ENCODE peak calls at places on chromosomes 3 and 15, in five cellular contexts. One of them, this sample, is unnamed.

GRCh38 chr15:68252925-68253534 is 23.5 kb upstream of the CLN6 start:
- DNase-seq in heart right ventricle: no peak
- DNase-seq in ascending aorta: no peak
- DNase-seq in CD8-positive, alpha-beta T cell: peak; percentile 9
- DNase-seq in RWPE2: no peak
- DNase-seq in this sample: no peak

GRCh38 chr3:189773056-189773455 is 141.9 kb downstream of the TP63 start:
- DNase-seq in RWPE2: no peak
- DNase-seq in CD8-positive, alpha-beta T cell: no peak
- DNase-seq in ascending aorta: no peak
- DNase-seq in heart right ventricle: no peak
- DNase-seq in this sample: no peak

GRCh38 chr3:9870978-9871377 is 9.1 kb downstream of the CIDEC start:
- DNase-seq in CD8-positive, alpha-beta T cell: no peak
- DNase-seq in heart right ventricle: no peak
- DNase-seq in RWPE2: no peak
- DNase-seq in ascending aorta: no peak
- DNase-seq in this sample: no peak

GRCh38 chr15:80732148-80732547 is 37.0 kb downstream of the ABHD17C start:
- DNase-seq in ascending aorta: no peak
- DNase-seq in RWPE2: no peak
- DNase-seq in heart right ventricle: no peak
- DNase-seq in CD8-positive, alpha-beta T cell: no peak
- DNase-seq in this sample: no peak

GRCh38 chr3:182138388-182138787 is 426.7 kb downstream of the SOX2 start:
- DNase-seq in CD8-positive, alpha-beta T cell: no peak
- DNase-seq in RWPE2: no peak
- DNase-seq in ascending aorta: no peak
- DNase-seq in heart right ventricle: no peak
- DNase-seq in this sample: no peak

GRCh38 chr15:23566070-23567050 is 886 bp downstream of the MKRN3 start:
- DNase-seq in heart right ventricle: peak; percentile 11
- DNase-seq in RWPE2: no peak
- DNase-seq in ascending aorta: no peak
- DNase-seq in CD8-positive, alpha-beta T cell: peak; percentile 25
- DNase-seq in this sample: no peak

GRCh38 chr3:184629555-184630160 is 68.1 kb downstream of the EPHB3 start:
- DNase-seq in ascending aorta: no peak
- DNase-seq in RWPE2: no peak
- DNase-seq in heart right ventricle: no peak
- DNase-seq in CD8-positive, alpha-beta T cell: no peak
- DNase-seq in this sample: peak; percentile 92

GRCh38 chr3:153160451-153161137 is 1.4 kb upstream of the RAP2B start:
- DNase-seq in heart right ventricle: peak; percentile 71
- DNase-seq in ascending aorta: peak; percentile 66
- DNase-seq in RWPE2: peak; percentile 99
- DNase-seq in CD8-positive, alpha-beta T cell: peak; percentile 54
- DNase-seq in this sample: peak; percentile 97

GRCh38 chr15:64193971-64194370 is 31.1 kb upstream of the PPIB start:
- DNase-seq in CD8-positive, alpha-beta T cell: no peak
- DNase-seq in ascending aorta: no peak
- DNase-seq in heart right ventricle: no peak
- DNase-seq in RWPE2: no peak
- DNase-seq in this sample: no peak

GRCh38 chr3:37477713-37478487 is 303.5 kb upstream of the LRRFIP2 start:
- DNase-seq in ascending aorta: no peak
- DNase-seq in RWPE2: no peak
- DNase-seq in CD8-positive, alpha-beta T cell: no peak
- DNase-seq in heart right ventricle: no peak
- DNase-seq in this sample: no peak

GRCh38 chr3:52998781-52999509 is 46.9 kb downstream of the SFMBT1 start:
- DNase-seq in heart right ventricle: no peak
- DNase-seq in RWPE2: peak; percentile 76
- DNase-seq in CD8-positive, alpha-beta T cell: no peak
- DNase-seq in ascending aorta: no peak
- DNase-seq in this sample: peak; percentile 93

GRCh38 chr3:130974201-130974600 is 52.4 kb downstream of the ASTE1 start:
- DNase-seq in ascending aorta: no peak
- DNase-seq in heart right ventricle: no peak
- DNase-seq in CD8-positive, alpha-beta T cell: no peak
- DNase-seq in RWPE2: no peak
- DNase-seq in this sample: no peak

GRCh38 chr3:180594631-180595348 is 7.2 kb upstream of the TTC14 start:
- DNase-seq in ascending aorta: no peak
- DNase-seq in CD8-positive, alpha-beta T cell: no peak
- DNase-seq in heart right ventricle: no peak
- DNase-seq in RWPE2: no peak
- DNase-seq in this sample: no peak

GRCh38 chr15:83848315-83849050 is 194.6 kb downstream of the ADAMTSL3 start:
- DNase-seq in CD8-positive, alpha-beta T cell: no peak
- DNase-seq in ascending aorta: no peak
- DNase-seq in heart right ventricle: no peak
- DNase-seq in RWPE2: no peak
- DNase-seq in this sample: no peak

GRCh38 chr3:128504957-128505730 is 12.1 kb upstream of the GATA2 start:
- DNase-seq in heart right ventricle: no peak
- DNase-seq in ascending aorta: no peak
- DNase-seq in CD8-positive, alpha-beta T cell: no peak
- DNase-seq in RWPE2: no peak
- DNase-seq in this sample: no peak

GRCh38 chr3:29612536-29612935 is 331.7 kb downstream of the RBMS3 start:
- DNase-seq in heart right ventricle: no peak
- DNase-seq in CD8-positive, alpha-beta T cell: no peak
- DNase-seq in RWPE2: no peak
- DNase-seq in ascending aorta: no peak
- DNase-seq in this sample: no peak

GRCh38 chr3:71066849-71067261 is 516.7 kb downstream of the FOXP1 start:
- DNase-seq in ascending aorta: no peak
- DNase-seq in heart right ventricle: no peak
- DNase-seq in CD8-positive, alpha-beta T cell: no peak
- DNase-seq in RWPE2: no peak
- DNase-seq in this sample: no peak

GRCh38 chr15:94844533-94845390 is 613.4 kb downstream of the MCTP2 start:
- DNase-seq in heart right ventricle: peak; percentile 76
- DNase-seq in RWPE2: no peak
- DNase-seq in ascending aorta: no peak
- DNase-seq in CD8-positive, alpha-beta T cell: no peak
- DNase-seq in this sample: no peak

GRCh38 chr3:123843668-123844067 is 40.5 kb downstream of the MYLK start:
- DNase-seq in CD8-positive, alpha-beta T cell: no peak
- DNase-seq in ascending aorta: no peak
- DNase-seq in heart right ventricle: no peak
- DNase-seq in RWPE2: no peak
- DNase-seq in this sample: no peak

GRCh38 chr3:53056442-53056841 is 10.6 kb upstream of the SFMBT1 start:
- DNase-seq in ascending aorta: no peak
- DNase-seq in RWPE2: no peak
- DNase-seq in CD8-positive, alpha-beta T cell: no peak
- DNase-seq in heart right ventricle: no peak
- DNase-seq in this sample: no peak

GRCh38 chr3:129525341-129525968 is 3.0 kb upstream of the RHO start:
- DNase-seq in RWPE2: no peak
- DNase-seq in CD8-positive, alpha-beta T cell: no peak
- DNase-seq in heart right ventricle: no peak
- DNase-seq in ascending aorta: no peak
- DNase-seq in this sample: no peak

GRCh38 chr3:23811117-23811487 is 5.3 kb downstream of the UBE2E1 start:
- DNase-seq in RWPE2: no peak
- DNase-seq in CD8-positive, alpha-beta T cell: no peak
- DNase-seq in heart right ventricle: no peak
- DNase-seq in ascending aorta: no peak
- DNase-seq in this sample: no peak

GRCh38 chr3:139978966-139979365 is 44.0 kb downstream of the CLSTN2 start:
- DNase-seq in RWPE2: no peak
- DNase-seq in heart right ventricle: no peak
- DNase-seq in ascending aorta: no peak
- DNase-seq in CD8-positive, alpha-beta T cell: no peak
- DNase-seq in this sample: no peak

GRCh38 chr3:143327388-143327787 is 207.8 kb downstream of the CHST2 start:
- DNase-seq in heart right ventricle: no peak
- DNase-seq in ascending aorta: no peak
- DNase-seq in CD8-positive, alpha-beta T cell: no peak
- DNase-seq in RWPE2: no peak
- DNase-seq in this sample: no peak
- TF ChIP-seq CTCF in heart right ventricle: no peak
- TF ChIP-seq CTCF in ascending aorta: no peak
- TF ChIP-seq CTCF in CD8-positive, alpha-beta T cell: no peak
- TF ChIP-seq CTCF in RWPE2: peak; percentile 44
- TF ChIP-seq CTCF in this sample: peak; percentile 71

DNA sequence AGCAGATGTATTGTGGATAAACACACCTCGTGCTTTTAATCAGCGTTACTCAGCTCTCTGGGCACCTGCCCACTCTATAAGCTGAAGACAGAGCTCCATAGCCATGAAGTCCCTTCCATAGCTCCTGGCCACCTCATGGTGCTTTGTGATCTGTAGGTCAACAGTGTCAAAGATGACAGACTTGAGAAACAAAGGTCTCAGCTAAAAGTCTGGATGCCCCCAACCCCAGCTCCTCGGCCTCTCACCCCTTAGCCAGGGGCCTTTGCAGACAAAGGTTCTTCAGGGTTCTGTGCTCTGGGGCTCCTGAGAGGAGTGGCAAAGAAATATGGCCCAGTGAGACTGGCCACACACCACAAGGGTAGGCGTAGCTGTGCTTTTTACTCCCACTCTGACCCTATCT is 168.6 kb downstream of the KLF13 start:
- DNase-seq in RWPE2: no peak
- DNase-seq in CD8-positive, alpha-beta T cell: no peak
- DNase-seq in ascending aorta: no peak
- DNase-seq in heart right ventricle: no peak
- DNase-seq in this sample: no peak
- TF ChIP-seq CTCF in RWPE2: no peak
- TF ChIP-seq CTCF in CD8-positive, alpha-beta T cell: no peak
- TF ChIP-seq CTCF in ascending aorta: no peak
- TF ChIP-seq CTCF in heart right ventricle: no peak
- TF ChIP-seq CTCF in this sample: no peak

GRCh38 chr3:112531358-112531781 is 30.4 kb downstream of the ATG3 start:
- DNase-seq in ascending aorta: no peak
- DNase-seq in heart right ventricle: no peak
- DNase-seq in RWPE2: no peak
- DNase-seq in CD8-positive, alpha-beta T cell: no peak
- DNase-seq in this sample: no peak
- TF ChIP-seq CTCF in ascending aorta: peak; percentile 45
- TF ChIP-seq CTCF in heart right ventricle: peak; percentile 67
- TF ChIP-seq CTCF in RWPE2: peak; percentile 79
- TF ChIP-seq CTCF in CD8-positive, alpha-beta T cell: peak; percentile 78
- TF ChIP-seq CTCF in this sample: peak; percentile 86

GRCh38 chr3:115624898-115625297 is 1.6 kb downstream of the GAP43 start:
- DNase-seq in RWPE2: no peak
- DNase-seq in heart right ventricle: no peak
- DNase-seq in ascending aorta: no peak
- DNase-seq in CD8-positive, alpha-beta T cell: no peak
- DNase-seq in this sample: no peak

GRCh38 chr3:115626711-115627110 is 3.4 kb downstream of the GAP43 start:
- DNase-seq in ascending aorta: no peak
- DNase-seq in CD8-positive, alpha-beta T cell: no peak
- DNase-seq in RWPE2: no peak
- DNase-seq in heart right ventricle: no peak
- DNase-seq in this sample: no peak

GRCh38 chr3:115627180-115628074 is 4.1 kb downstream of the GAP43 start:
- DNase-seq in RWPE2: no peak
- DNase-seq in ascending aorta: no peak
- DNase-seq in heart right ventricle: no peak
- DNase-seq in CD8-positive, alpha-beta T cell: no peak
- DNase-seq in this sample: no peak

GRCh38 chr3:115624029-115624645 is 827 bp downstream of the GAP43 start:
- DNase-seq in RWPE2: no peak
- DNase-seq in heart right ventricle: no peak
- DNase-seq in ascending aorta: no peak
- DNase-seq in CD8-positive, alpha-beta T cell: no peak
- DNase-seq in this sample: no peak

DNA sequence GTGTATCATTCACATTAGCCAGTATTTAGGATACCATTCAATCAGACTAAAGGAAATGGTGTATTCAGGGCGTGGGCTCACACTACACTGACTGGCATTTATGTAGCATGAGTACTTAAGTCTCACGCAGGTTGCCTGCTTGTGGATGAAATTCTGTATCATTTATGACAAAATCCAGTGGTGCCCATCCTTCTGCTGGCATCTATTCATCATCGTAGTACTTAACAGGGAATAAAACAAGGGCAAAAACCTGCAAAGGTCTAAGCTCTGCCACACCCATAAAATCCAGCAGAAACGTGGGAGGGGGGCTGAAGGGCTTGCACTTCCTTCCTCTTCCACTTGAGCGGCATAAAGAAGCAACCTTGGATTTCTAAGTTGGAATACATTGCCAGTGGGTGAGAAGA is 2.7 kb downstream of the GAP43 start:
- DNase-seq in CD8-positive, alpha-beta T cell: no peak
- DNase-seq in RWPE2: no peak
- DNase-seq in heart right ventricle: no peak
- DNase-seq in ascending aorta: no peak
- DNase-seq in this sample: no peak
- TF ChIP-seq CTCF in CD8-positive, alpha-beta T cell: no peak
- TF ChIP-seq CTCF in RWPE2: no peak
- TF ChIP-seq CTCF in heart right ventricle: no peak
- TF ChIP-seq CTCF in ascending aorta: no peak
- TF ChIP-seq CTCF in this sample: no peak

DNA sequence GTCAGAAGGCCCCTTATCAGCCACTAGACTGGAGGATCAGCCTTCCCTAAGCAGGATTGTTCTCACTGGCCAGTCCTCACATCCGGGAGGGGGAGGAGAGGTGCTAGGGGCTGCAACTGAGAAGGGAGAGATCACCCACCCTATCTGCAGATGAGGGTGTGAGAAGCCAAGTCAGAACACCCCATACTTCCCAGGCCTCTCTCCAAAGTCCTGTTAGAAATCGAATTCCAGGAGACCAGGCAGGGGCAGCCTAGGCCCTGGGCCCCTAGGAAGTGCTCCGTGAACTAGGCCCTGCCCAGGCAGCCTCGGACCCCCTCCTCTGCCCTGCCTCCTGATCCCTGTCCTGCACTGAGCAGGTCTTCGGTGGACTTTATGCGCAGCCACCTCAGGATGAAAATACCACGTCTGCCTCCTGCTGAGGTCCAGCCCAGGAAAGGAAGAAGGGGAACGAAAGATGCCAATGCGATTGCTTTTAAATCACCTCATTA is 933 bp downstream of the DZIP1L start:
- DNase-seq in ascending aorta: no peak
- DNase-seq in RWPE2: no peak
- DNase-seq in CD8-positive, alpha-beta T cell: no peak
- DNase-seq in heart right ventricle: no peak
- DNase-seq in this sample: no peak
- TF ChIP-seq CTCF in ascending aorta: no peak
- TF ChIP-seq CTCF in RWPE2: no peak
- TF ChIP-seq CTCF in CD8-positive, alpha-beta T cell: no peak
- TF ChIP-seq CTCF in heart right ventricle: no peak
- TF ChIP-seq CTCF in this sample: no peak

This sample was measured in chondrocyte.